ENCODE peak calls at places on chromosomes 16 and 17, in six cellular contexts. One of them, this sample, is unnamed. For H3K4me1 and H3K9me3, the result is how much of the 10 kb centered on the place peaks cover.

GRCh38 chr17:6701719-6702118 is 11.4 kb downstream of the SLC13A5 start:
- DNase-seq in H1: peak
- DNase-seq in CD8-positive, alpha-beta T cell: peak
- DNase-seq in right lobe of liver: no peak
- DNase-seq in lower lobe of right lung: no peak
- DNase-seq in CD8-positive, alpha-beta memory T cell: no peak
- DNase-seq in this sample: no peak

GRCh38 chr17:35795007-35795870 is at the start of gene MMP28:
- DNase-seq in lower lobe of right lung: peak
- DNase-seq in H1: no peak
- DNase-seq in CD8-positive, alpha-beta T cell: peak
- DNase-seq in CD8-positive, alpha-beta memory T cell: peak
- DNase-seq in right lobe of liver: peak
- DNase-seq in this sample: no peak

GRCh38 chr17:43979011-43979410 is 25.3 kb upstream of the PYY start:
- DNase-seq in CD8-positive, alpha-beta T cell: no peak
- DNase-seq in H1: no peak
- DNase-seq in right lobe of liver: no peak
- DNase-seq in lower lobe of right lung: no peak
- DNase-seq in CD8-positive, alpha-beta memory T cell: no peak
- DNase-seq in this sample: no peak

GRCh38 chr17:7215136-7215638 is 4.4 kb downstream of the DLG4 start:
- DNase-seq in CD8-positive, alpha-beta memory T cell: no peak
- DNase-seq in CD8-positive, alpha-beta T cell: no peak
- DNase-seq in H1: no peak
- DNase-seq in right lobe of liver: no peak
- DNase-seq in lower lobe of right lung: no peak
- DNase-seq in this sample: no peak

GRCh38 chr17:78779848-78780247 is 2.2 kb downstream of the CYTH1 start:
- DNase-seq in lower lobe of right lung: no peak
- DNase-seq in CD8-positive, alpha-beta T cell: peak
- DNase-seq in H1: no peak
- DNase-seq in CD8-positive, alpha-beta memory T cell: peak
- DNase-seq in right lobe of liver: no peak
- DNase-seq in this sample: no peak

GRCh38 chr17:21008516-21008915 is 34.3 kb downstream of the USP22 start:
- DNase-seq in right lobe of liver: no peak
- DNase-seq in CD8-positive, alpha-beta memory T cell: no peak
- DNase-seq in lower lobe of right lung: no peak
- DNase-seq in CD8-positive, alpha-beta T cell: no peak
- DNase-seq in H1: no peak
- DNase-seq in this sample: no peak

GRCh38 chr17:36675250-36675649 is 73.9 kb downstream of the MRM1 start:
- DNase-seq in H1: no peak
- DNase-seq in CD8-positive, alpha-beta memory T cell: no peak
- DNase-seq in CD8-positive, alpha-beta T cell: peak
- DNase-seq in lower lobe of right lung: no peak
- DNase-seq in right lobe of liver: no peak
- DNase-seq in this sample: no peak

GRCh38 chr17:2856727-2857126 is 60.5 kb downstream of the RAP1GAP2 start:
- DNase-seq in CD8-positive, alpha-beta memory T cell: no peak
- DNase-seq in lower lobe of right lung: no peak
- DNase-seq in H1: no peak
- DNase-seq in CD8-positive, alpha-beta T cell: no peak
- DNase-seq in right lobe of liver: no peak
- DNase-seq in this sample: no peak

GRCh38 chr17:29114141-29114540 is 66.1 kb downstream of the MYO18A start:
- DNase-seq in right lobe of liver: no peak
- DNase-seq in H1: no peak
- DNase-seq in CD8-positive, alpha-beta T cell: no peak
- DNase-seq in lower lobe of right lung: no peak
- DNase-seq in CD8-positive, alpha-beta memory T cell: no peak
- DNase-seq in this sample: no peak

GRCh38 chr16:11406177-11406560 is 60.9 kb downstream of the RMI2 start:
- DNase-seq in CD8-positive, alpha-beta T cell: no peak
- DNase-seq in H1: no peak
- DNase-seq in lower lobe of right lung: no peak
- DNase-seq in right lobe of liver: no peak
- DNase-seq in CD8-positive, alpha-beta memory T cell: no peak
- DNase-seq in this sample: no peak

GRCh38 chr17:64250211-64250835 is 12.7 kb downstream of the TEX2 start:
- DNase-seq in right lobe of liver: no peak
- DNase-seq in lower lobe of right lung: no peak
- DNase-seq in CD8-positive, alpha-beta memory T cell: no peak
- DNase-seq in CD8-positive, alpha-beta T cell: no peak
- DNase-seq in H1: no peak
- DNase-seq in this sample: no peak

GRCh38 chr16:56262148-56262878 is 71.0 kb downstream of the GNAO1 start:
- DNase-seq in H1: no peak
- DNase-seq in lower lobe of right lung: no peak
- DNase-seq in CD8-positive, alpha-beta memory T cell: peak
- DNase-seq in CD8-positive, alpha-beta T cell: peak
- DNase-seq in right lobe of liver: no peak
- DNase-seq in this sample: no peak

GRCh38 chr17:43399839-43400328 is 1.1 kb downstream of the ARL4D start:
- DNase-seq in right lobe of liver: peak
- DNase-seq in lower lobe of right lung: no peak
- DNase-seq in CD8-positive, alpha-beta memory T cell: no peak
- DNase-seq in CD8-positive, alpha-beta T cell: no peak
- DNase-seq in H1: no peak
- DNase-seq in this sample: no peak

GRCh38 chr17:82065638-82066303 is at the start of gene DUS1L:
- DNase-seq in CD8-positive, alpha-beta T cell: peak
- DNase-seq in lower lobe of right lung: peak
- DNase-seq in H1: no peak
- DNase-seq in right lobe of liver: no peak
- DNase-seq in CD8-positive, alpha-beta memory T cell: peak
- DNase-seq in this sample: no peak

GRCh38 chr17:76150712-76151622 is 9.9 kb upstream of the FOXJ1 start:
- DNase-seq in H1: no peak
- DNase-seq in lower lobe of right lung: no peak
- DNase-seq in right lobe of liver: peak
- DNase-seq in CD8-positive, alpha-beta memory T cell: no peak
- DNase-seq in CD8-positive, alpha-beta T cell: no peak
- DNase-seq in this sample: no peak

GRCh38 chr17:14330492-14330920 is 29.6 kb downstream of the HS3ST3B1 start:
- DNase-seq in lower lobe of right lung: no peak
- DNase-seq in CD8-positive, alpha-beta memory T cell: no peak
- DNase-seq in CD8-positive, alpha-beta T cell: no peak
- DNase-seq in right lobe of liver: peak
- DNase-seq in H1: no peak
- DNase-seq in this sample: no peak

GRCh38 chr17:2140683-2141082 is 85.8 kb downstream of the HIC1 start:
- DNase-seq in CD8-positive, alpha-beta memory T cell: no peak
- DNase-seq in lower lobe of right lung: no peak
- DNase-seq in CD8-positive, alpha-beta T cell: no peak
- DNase-seq in right lobe of liver: peak
- DNase-seq in H1: no peak
- DNase-seq in this sample: no peak

GRCh38 chr16:85570735-85571562 is 42.2 kb upstream of the GSE1 start:
- DNase-seq in lower lobe of right lung: peak
- DNase-seq in CD8-positive, alpha-beta memory T cell: peak
- DNase-seq in right lobe of liver: peak
- DNase-seq in CD8-positive, alpha-beta T cell: peak
- DNase-seq in H1: no peak
- DNase-seq in this sample: no peak

GRCh38 chr16:4679854-4680636 is 13.3 kb upstream of the NUDT16L1 start:
- DNase-seq in lower lobe of right lung: peak
- DNase-seq in CD8-positive, alpha-beta memory T cell: no peak
- DNase-seq in CD8-positive, alpha-beta T cell: no peak
- DNase-seq in right lobe of liver: peak
- DNase-seq in H1: no peak
- DNase-seq in this sample: no peak

GRCh38 chr17:41263212-41263611 is 2.0 kb upstream of the KRTAP9-6 start:
- DNase-seq in CD8-positive, alpha-beta memory T cell: no peak
- DNase-seq in lower lobe of right lung: no peak
- DNase-seq in H1: no peak
- DNase-seq in CD8-positive, alpha-beta T cell: no peak
- DNase-seq in right lobe of liver: no peak
- DNase-seq in this sample: no peak

GRCh38 chr16:10668322-10669045 is 26.2 kb downstream of the TEKT5 start:
- DNase-seq in lower lobe of right lung: no peak
- DNase-seq in CD8-positive, alpha-beta T cell: no peak
- DNase-seq in H1: no peak
- DNase-seq in CD8-positive, alpha-beta memory T cell: no peak
- DNase-seq in right lobe of liver: no peak
- DNase-seq in this sample: no peak

GRCh38 chr16:81723098-81723723 is 55.9 kb upstream of the PLCG2 start:
- DNase-seq in right lobe of liver: no peak
- DNase-seq in H1: no peak
- DNase-seq in CD8-positive, alpha-beta T cell: peak
- DNase-seq in CD8-positive, alpha-beta memory T cell: peak
- DNase-seq in lower lobe of right lung: no peak
- DNase-seq in this sample: no peak

GRCh38 chr17:1495265-1495664 is 2.8 kb upstream of the MYO1C start:
- DNase-seq in CD8-positive, alpha-beta memory T cell: no peak
- DNase-seq in right lobe of liver: no peak
- DNase-seq in H1: no peak
- DNase-seq in CD8-positive, alpha-beta T cell: no peak
- DNase-seq in lower lobe of right lung: no peak
- DNase-seq in this sample: no peak

GRCh38 chr16:88968589-88969280 is 8.3 kb downstream of the CBFA2T3 start:
- DNase-seq in H1: no peak
- DNase-seq in right lobe of liver: no peak
- DNase-seq in CD8-positive, alpha-beta T cell: no peak
- DNase-seq in CD8-positive, alpha-beta memory T cell: no peak
- DNase-seq in lower lobe of right lung: peak
- DNase-seq in this sample: no peak

GRCh38 chr16:88967800-88968588 is 9.0 kb downstream of the CBFA2T3 start:
- DNase-seq in right lobe of liver: no peak
- DNase-seq in CD8-positive, alpha-beta T cell: no peak
- DNase-seq in CD8-positive, alpha-beta memory T cell: peak
- DNase-seq in lower lobe of right lung: no peak
- DNase-seq in H1: no peak
- DNase-seq in this sample: peak

GRCh38 chr16:88970095-88970494 is 6.9 kb downstream of the CBFA2T3 start:
- DNase-seq in CD8-positive, alpha-beta T cell: no peak
- DNase-seq in lower lobe of right lung: no peak
- DNase-seq in right lobe of liver: no peak
- DNase-seq in CD8-positive, alpha-beta memory T cell: no peak
- DNase-seq in H1: no peak
- DNase-seq in this sample: no peak

GRCh38 chr16:88970539-88971065 is 6.4 kb downstream of the CBFA2T3 start:
- DNase-seq in right lobe of liver: no peak
- DNase-seq in CD8-positive, alpha-beta memory T cell: no peak
- DNase-seq in H1: no peak
- DNase-seq in CD8-positive, alpha-beta T cell: no peak
- DNase-seq in lower lobe of right lung: no peak
- DNase-seq in this sample: no peak

GRCh38 chr16:88969361-88969831 is 7.6 kb downstream of the CBFA2T3 start:
- DNase-seq in CD8-positive, alpha-beta T cell: no peak
- DNase-seq in right lobe of liver: no peak
- DNase-seq in CD8-positive, alpha-beta memory T cell: no peak
- DNase-seq in lower lobe of right lung: peak
- DNase-seq in H1: no peak
- DNase-seq in this sample: no peak
- H3K4me1 ChIP-seq in CD8-positive, alpha-beta T cell: under half
- H3K4me1 ChIP-seq in right lobe of liver: under half
- H3K4me1 ChIP-seq in CD8-positive, alpha-beta memory T cell: under half
- H3K4me1 ChIP-seq in lower lobe of right lung: under half
- H3K4me1 ChIP-seq in H1: under half
- H3K4me1 ChIP-seq in this sample: under half

GRCh38 chr17:39096435-39097158 is 54.8 kb downstream of the PLXDC1 start:
- DNase-seq in CD8-positive, alpha-beta T cell: peak
- DNase-seq in H1: no peak
- DNase-seq in CD8-positive, alpha-beta memory T cell: peak
- DNase-seq in lower lobe of right lung: no peak
- DNase-seq in right lobe of liver: no peak
- DNase-seq in this sample: no peak
- H3K4me3 ChIP-seq in CD8-positive, alpha-beta T cell: peak
- H3K4me3 ChIP-seq in H1: no peak
- H3K4me3 ChIP-seq in CD8-positive, alpha-beta memory T cell: peak
- H3K4me3 ChIP-seq in lower lobe of right lung: peak
- H3K4me3 ChIP-seq in right lobe of liver: no peak
- H3K4me3 ChIP-seq in this sample: peak

GRCh38 chr17:73491648-73492047 is 152.6 kb downstream of the SDK2 start:
- DNase-seq in CD8-positive, alpha-beta T cell: no peak
- DNase-seq in H1: no peak
- DNase-seq in lower lobe of right lung: no peak
- DNase-seq in right lobe of liver: no peak
- DNase-seq in CD8-positive, alpha-beta memory T cell: no peak
- DNase-seq in this sample: no peak

GRCh38 chr17:73490851-73491250 is 153.4 kb downstream of the SDK2 start:
- DNase-seq in H1: no peak
- DNase-seq in lower lobe of right lung: no peak
- DNase-seq in CD8-positive, alpha-beta T cell: no peak
- DNase-seq in right lobe of liver: no peak
- DNase-seq in CD8-positive, alpha-beta memory T cell: no peak
- DNase-seq in this sample: no peak

GRCh38 chr17:73493212-73493814 is 150.9 kb downstream of the SDK2 start:
- DNase-seq in CD8-positive, alpha-beta memory T cell: no peak
- DNase-seq in right lobe of liver: no peak
- DNase-seq in CD8-positive, alpha-beta T cell: no peak
- DNase-seq in lower lobe of right lung: no peak
- DNase-seq in H1: no peak
- DNase-seq in this sample: no peak

GRCh38 chr17:73492802-73493139 is 151.5 kb downstream of the SDK2 start:
- DNase-seq in H1: no peak
- DNase-seq in CD8-positive, alpha-beta T cell: no peak
- DNase-seq in lower lobe of right lung: no peak
- DNase-seq in CD8-positive, alpha-beta memory T cell: no peak
- DNase-seq in right lobe of liver: no peak
- DNase-seq in this sample: no peak

GRCh38 chr17:73492125-73492801 is 152.0 kb downstream of the SDK2 start:
- DNase-seq in H1: no peak
- DNase-seq in CD8-positive, alpha-beta memory T cell: no peak
- DNase-seq in CD8-positive, alpha-beta T cell: no peak
- DNase-seq in right lobe of liver: no peak
- DNase-seq in lower lobe of right lung: no peak
- DNase-seq in this sample: no peak
- H3K9me3 ChIP-seq in H1: under half
- H3K9me3 ChIP-seq in CD8-positive, alpha-beta memory T cell: under half
- H3K9me3 ChIP-seq in CD8-positive, alpha-beta T cell: under half
- H3K9me3 ChIP-seq in right lobe of liver: under half
- H3K9me3 ChIP-seq in lower lobe of right lung: under half
- H3K9me3 ChIP-seq in this sample: under half

DNA sequence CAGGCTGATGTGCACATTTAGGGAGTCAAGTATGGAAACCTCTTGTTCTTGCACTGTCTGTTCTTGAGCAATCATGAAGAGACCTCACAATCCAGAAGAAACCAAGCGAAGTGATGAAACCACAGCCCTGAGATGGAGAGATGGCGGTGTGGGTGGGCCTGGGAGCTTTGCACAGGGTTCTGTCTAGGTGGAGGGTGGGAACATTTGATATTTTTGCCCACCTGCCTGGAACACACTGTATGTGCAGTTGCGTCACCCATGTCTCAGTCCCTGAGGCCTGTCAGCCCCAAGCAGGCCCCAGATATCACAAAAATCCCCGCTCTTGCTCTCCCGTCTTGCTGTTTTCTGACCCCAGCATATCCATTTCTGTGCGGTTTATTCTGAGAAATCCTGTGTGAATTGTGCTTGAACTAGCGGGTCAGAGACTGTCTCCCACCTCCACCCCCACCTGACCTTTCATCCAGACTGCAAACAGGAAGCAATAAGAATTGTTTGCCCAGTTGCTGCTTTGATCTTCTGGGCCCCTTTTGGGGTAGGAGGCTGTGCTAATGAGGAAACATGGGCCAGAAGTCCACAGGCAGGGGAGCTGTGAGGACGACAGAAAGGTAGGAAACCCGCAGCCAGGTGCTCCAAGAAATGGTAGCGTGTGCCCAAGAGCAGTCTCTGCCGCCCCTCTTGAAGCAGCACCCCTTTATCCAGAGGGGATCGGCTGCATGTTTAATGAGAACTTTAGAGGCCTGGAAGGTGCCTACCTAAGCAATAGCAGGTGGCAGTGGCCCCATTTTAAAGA is 183.8 kb downstream of the CCDC182 start:
- DNase-seq in right lobe of liver: no peak
- DNase-seq in H1: no peak
- DNase-seq in CD8-positive, alpha-beta memory T cell: no peak
- DNase-seq in lower lobe of right lung: no peak
- DNase-seq in CD8-positive, alpha-beta T cell: no peak
- DNase-seq in this sample: no peak
- H3K4me1 ChIP-seq in right lobe of liver: under half
- H3K4me1 ChIP-seq in H1: under half
- H3K4me1 ChIP-seq in CD8-positive, alpha-beta memory T cell: under half
- H3K4me1 ChIP-seq in lower lobe of right lung: under half
- H3K4me1 ChIP-seq in CD8-positive, alpha-beta T cell: under half
- H3K4me1 ChIP-seq in this sample: under half

This sample was measured in esophagus squamous epithelium.